ENCODE peak calls at places on chromosomes 6 and 20, in five cellular contexts. H, M, L, Y and B are unnamed samples.

GRCh38 chr20:37291724-37292126 is 2.3 kb downstream of the MANBAL start:
- DNase-seq in H (no peak), M (no peak), L (no peak), Y (no peak), B (no peak)

GRCh38 chr6:44805239-44805849 is 417.8 kb downstream of the CDC5L start:
- DNase-seq in H (peak; percentile 50), M (no peak), L (no peak), Y (no peak), B (no peak)

GRCh38 chr20:38812182-38812581 is 6.7 kb downstream of the PPP1R16B start:
- DNase-seq in H (no peak), M (no peak), L (no peak), Y (no peak), B (no peak)

GRCh38 chr6:93319304-93319703 is 100.1 kb downstream of the EPHA7 start:
- DNase-seq in H (no peak), M (no peak), L (no peak), Y (no peak), B (no peak)

GRCh38 chr6:141735126-141735525 is 397.6 kb upstream of the GJE1 start:
- DNase-seq in H (no peak), M (no peak), L (no peak), Y (no peak), B (no peak)

GRCh38 chr20:15632680-15633079 is 940.6 kb downstream of the KIF16B start:
- DNase-seq in H (no peak), M (no peak), L (no peak), Y (no peak), B (no peak)

GRCh38 chr6:150408842-150409241 is 40.0 kb downstream of the IYD start:
- DNase-seq in H (no peak), M (no peak), L (no peak), Y (no peak), B (no peak)

GRCh38 chr6:90936286-90936685 is 349.4 kb upstream of the MAP3K7 start:
- DNase-seq in H (no peak), M (no peak), L (no peak), Y (no peak), B (peak; percentile 9)

GRCh38 chr6:1418471-1419191 is 29.3 kb downstream of the FOXF2 start:
- DNase-seq in H (peak; percentile 64), M (no peak), L (no peak), Y (no peak), B (no peak)

GRCh38 chr6:43977404-43978111 is 149.7 kb downstream of the MRPL14 start:
- DNase-seq in H (no peak), M (no peak), L (no peak), Y (peak; percentile 58), B (peak; percentile 44)

GRCh38 chr6:148595550-148595949 is 151.3 kb upstream of the UST start:
- DNase-seq in H (no peak), M (no peak), L (no peak), Y (no peak), B (no peak)

GRCh38 chr6:38572186-38572813 is 67.4 kb downstream of the BTBD9 start:
- DNase-seq in H (no peak), M (no peak), L (no peak), Y (no peak), B (no peak)

GRCh38 chr6:148431413-148431812 is 88.8 kb downstream of the SASH1 start:
- DNase-seq in H (no peak), M (no peak), L (no peak), Y (no peak), B (peak; percentile 96)

DNA sequence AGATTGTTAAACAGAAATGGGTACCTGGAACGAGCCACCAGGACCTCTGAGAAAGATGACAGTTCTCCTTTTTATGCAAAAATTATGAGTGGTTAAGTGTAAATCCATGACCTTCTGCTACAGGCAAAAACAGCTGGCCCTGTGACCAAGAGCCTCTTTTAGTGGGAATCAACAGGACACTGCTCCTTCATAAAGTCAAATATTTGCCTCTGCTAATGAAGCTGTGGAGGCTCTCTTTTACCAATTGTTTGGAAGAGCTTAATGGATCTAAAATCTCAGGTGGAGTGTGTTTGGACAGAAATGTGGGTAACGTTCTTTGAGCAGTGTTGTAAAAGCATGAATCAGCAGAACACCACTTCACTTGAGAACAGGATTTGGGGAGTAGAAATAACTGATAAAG is 117.5 kb upstream of the PCSK2 start:
- DNase-seq in H (no peak), M (no peak), L (no peak), Y (no peak), B (no peak)
- H3K79me2 ChIP-seq in H (no peaks in the 10 kb centered on the region), M (no peaks in the 10 kb centered on the region), L (no peaks in the 10 kb centered on the region), Y (no peaks in the 10 kb centered on the region), B (no peaks in the 10 kb centered on the region)

GRCh38 chr20:49285813-49286494 is 8.1 kb upstream of the ZNFX1 start:
- DNase-seq in H (no peak), M (no peak), L (no peak), Y (no peak), B (no peak)
- H3K9me3 ChIP-seq in H (peaks cover 10% of the 10 kb centered on the region), M (peaks cover 7% of the 10 kb centered on the region), L (peaks cover 25% of the 10 kb centered on the region), Y (no peaks in the 10 kb centered on the region), B (peaks cover 14% of the 10 kb centered on the region)

DNA sequence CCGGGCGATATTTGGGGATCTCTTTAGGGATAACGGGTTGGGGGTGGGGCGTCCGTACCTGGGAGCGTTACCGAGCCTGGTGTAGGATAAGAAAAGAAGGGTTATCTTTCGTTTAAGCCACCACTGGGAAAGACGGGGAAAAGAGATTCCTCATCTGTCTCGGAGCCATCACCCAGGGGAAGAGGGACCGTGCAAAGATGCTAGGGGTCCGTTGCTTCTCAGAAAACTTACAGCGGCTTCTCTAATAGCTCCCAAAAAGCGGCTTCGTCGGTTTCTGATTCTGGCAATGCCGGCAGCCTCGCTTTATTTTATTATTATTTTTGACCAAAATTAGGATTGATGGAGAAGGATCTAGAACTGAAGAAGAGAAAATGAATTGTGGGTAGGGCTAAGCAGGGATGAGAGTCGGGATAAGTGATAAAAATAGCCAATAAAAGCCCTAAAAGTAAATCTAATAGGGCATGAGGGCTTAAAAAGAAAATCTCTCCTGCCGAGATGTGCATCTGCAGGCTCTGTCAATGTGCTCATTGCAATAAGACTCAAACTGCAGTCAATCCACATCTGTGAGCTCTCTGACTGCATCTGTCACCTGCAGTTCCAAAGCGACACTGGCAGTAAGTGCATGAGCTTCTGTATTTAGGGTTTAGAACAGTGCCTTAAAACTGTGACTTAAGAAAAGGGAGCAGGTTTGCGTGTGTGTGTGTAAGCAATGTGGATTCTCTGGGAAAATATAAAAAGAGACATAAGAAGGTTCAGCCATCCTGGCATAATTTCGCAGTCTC is 801 bp downstream of the TBPL1 start:
- DNase-seq in H (no peak), M (no peak), L (no peak), Y (peak; percentile 58), B (peak; percentile 10)
- H3K79me2 ChIP-seq in H (peaks cover 46% of the 10 kb centered on the region), M (peaks cover 55% of the 10 kb centered on the region), L (peaks cover 56% of the 10 kb centered on the region), Y (peaks cover 70% of the 10 kb centered on the region), B (peaks cover 8% of the 10 kb centered on the region)

GRCh38 chr20:23686046-23686750 is 2.6 kb downstream of the CST4 start:
- DNase-seq in H (no peak), M (no peak), L (no peak), Y (no peak), B (no peak)
- H3K9me3 ChIP-seq in H (no peaks in the 10 kb centered on the region), M (no peaks in the 10 kb centered on the region), L (no peaks in the 10 kb centered on the region), Y (no peaks in the 10 kb centered on the region), B (no peaks in the 10 kb centered on the region)

DNA sequence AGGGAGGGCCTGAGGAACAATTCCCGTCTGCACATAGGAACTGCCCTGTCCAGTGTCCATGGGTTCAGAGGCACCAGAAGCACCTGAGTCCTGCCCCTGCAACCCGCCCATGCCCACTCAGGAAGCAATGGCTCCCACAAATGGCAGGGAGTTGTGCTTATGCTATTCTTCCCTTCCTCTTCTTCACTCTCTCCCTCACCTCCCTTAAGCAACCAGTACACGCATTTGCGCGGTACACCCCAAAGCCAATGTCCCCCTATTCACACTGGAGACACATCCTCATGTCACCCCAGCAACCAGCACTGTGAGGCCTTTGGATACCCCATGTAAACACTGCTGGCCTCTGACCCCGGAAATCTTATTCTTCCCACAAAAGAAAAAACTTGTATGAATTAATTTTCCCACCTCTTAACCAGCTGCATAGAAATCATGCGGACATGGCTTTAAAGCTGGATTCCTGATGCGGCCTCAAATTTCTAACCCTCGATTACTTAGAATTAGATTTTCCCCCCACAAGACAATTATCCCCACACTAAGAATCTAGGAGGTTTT is 30.9 kb downstream of the FYN start:
- DNase-seq in H (no peak), M (no peak), L (no peak), Y (no peak), B (no peak)
- H3K79me2 ChIP-seq in H (no peaks in the 10 kb centered on the region), M (no peaks in the 10 kb centered on the region), L (no peaks in the 10 kb centered on the region), Y (no peaks in the 10 kb centered on the region), B (peaks cover 6% of the 10 kb centered on the region)